ENCODE peak calls at places on chromosomes 7 and 10, in nine cellular contexts. One of them, this sample, is unnamed.

GRCh38 chr7:95209778-95210177 is 114.6 kb downstream of the PON1 start:
- DNase-seq in cardiac fibroblast: no peak
- DNase-seq in neural progenitor cell: no peak
- DNase-seq in upper lobe of left lung: no peak
- DNase-seq in mesothelial cell of epicardium: no peak
- DNase-seq in activated CD8-positive, alpha-beta T cell treated with anti-CD3 and anti-CD28 coated beads for 36 hours: no peak
- DNase-seq in GM13977: no peak
- DNase-seq in tibial nerve: no peak
- DNase-seq in AG04450: no peak
- DNase-seq in this sample: no peak

GRCh38 chr7:86955895-86956503 is 103.5 kb downstream of the ELAPOR2 start:
- DNase-seq in cardiac fibroblast: no peak
- DNase-seq in neural progenitor cell: no peak
- DNase-seq in upper lobe of left lung: no peak
- DNase-seq in mesothelial cell of epicardium: no peak
- DNase-seq in activated CD8-positive, alpha-beta T cell treated with anti-CD3 and anti-CD28 coated beads for 36 hours: no peak
- DNase-seq in GM13977: no peak
- DNase-seq in tibial nerve: no peak
- DNase-seq in AG04450: no peak
- DNase-seq in this sample: no peak

GRCh38 chr7:1740214-1740613 is 70.1 kb downstream of the ELFN1 start:
- DNase-seq in cardiac fibroblast: no peak
- DNase-seq in neural progenitor cell: no peak
- DNase-seq in upper lobe of left lung: no peak
- DNase-seq in mesothelial cell of epicardium: no peak
- DNase-seq in activated CD8-positive, alpha-beta T cell treated with anti-CD3 and anti-CD28 coated beads for 36 hours: no peak
- DNase-seq in GM13977: no peak
- DNase-seq in tibial nerve: no peak
- DNase-seq in AG04450: no peak
- DNase-seq in this sample: no peak

GRCh38 chr10:124697837-124698559 is 46.2 kb downstream of the FAM53B start:
- DNase-seq in cardiac fibroblast: peak
- DNase-seq in neural progenitor cell: peak
- DNase-seq in upper lobe of left lung: no peak
- DNase-seq in mesothelial cell of epicardium: no peak
- DNase-seq in activated CD8-positive, alpha-beta T cell treated with anti-CD3 and anti-CD28 coated beads for 36 hours: peak
- DNase-seq in GM13977: peak
- DNase-seq in tibial nerve: no peak
- DNase-seq in AG04450: no peak
- DNase-seq in this sample: no peak

GRCh38 chr10:43198682-43199005 is 60.4 kb downstream of the CSGALNACT2 start:
- DNase-seq in cardiac fibroblast: no peak
- DNase-seq in neural progenitor cell: no peak
- DNase-seq in upper lobe of left lung: no peak
- DNase-seq in mesothelial cell of epicardium: no peak
- DNase-seq in activated CD8-positive, alpha-beta T cell treated with anti-CD3 and anti-CD28 coated beads for 36 hours: no peak
- DNase-seq in GM13977: no peak
- DNase-seq in tibial nerve: no peak
- DNase-seq in AG04450: no peak
- DNase-seq in this sample: no peak

GRCh38 chr7:91330378-91331295 is 66.4 kb downstream of the FZD1 start:
- DNase-seq in cardiac fibroblast: peak
- DNase-seq in neural progenitor cell: no peak
- DNase-seq in upper lobe of left lung: no peak
- DNase-seq in mesothelial cell of epicardium: no peak
- DNase-seq in activated CD8-positive, alpha-beta T cell treated with anti-CD3 and anti-CD28 coated beads for 36 hours: no peak
- DNase-seq in GM13977: no peak
- DNase-seq in tibial nerve: no peak
- DNase-seq in AG04450: no peak
- DNase-seq in this sample: no peak

GRCh38 chr10:43855667-43856210 is 207.1 kb upstream of the ZNF32 start:
- DNase-seq in cardiac fibroblast: no peak
- DNase-seq in neural progenitor cell: no peak
- DNase-seq in upper lobe of left lung: no peak
- DNase-seq in mesothelial cell of epicardium: no peak
- DNase-seq in activated CD8-positive, alpha-beta T cell treated with anti-CD3 and anti-CD28 coated beads for 36 hours: no peak
- DNase-seq in GM13977: no peak
- DNase-seq in tibial nerve: no peak
- DNase-seq in AG04450: no peak
- DNase-seq in this sample: no peak

GRCh38 chr10:103847909-103848468 is 7.4 kb downstream of the SH3PXD2A start:
- DNase-seq in cardiac fibroblast: no peak
- DNase-seq in neural progenitor cell: peak
- DNase-seq in upper lobe of left lung: no peak
- DNase-seq in mesothelial cell of epicardium: no peak
- DNase-seq in activated CD8-positive, alpha-beta T cell treated with anti-CD3 and anti-CD28 coated beads for 36 hours: peak
- DNase-seq in GM13977: no peak
- DNase-seq in tibial nerve: no peak
- DNase-seq in AG04450: no peak
- DNase-seq in this sample: no peak

GRCh38 chr7:114375914-114376313 is 38.7 kb upstream of the FOXP2 start:
- DNase-seq in cardiac fibroblast: no peak
- DNase-seq in neural progenitor cell: no peak
- DNase-seq in upper lobe of left lung: no peak
- DNase-seq in mesothelial cell of epicardium: no peak
- DNase-seq in activated CD8-positive, alpha-beta T cell treated with anti-CD3 and anti-CD28 coated beads for 36 hours: no peak
- DNase-seq in GM13977: no peak
- DNase-seq in tibial nerve: no peak
- DNase-seq in AG04450: no peak
- DNase-seq in this sample: no peak

GRCh38 chr7:24773646-24774045 is 16.4 kb upstream of the GSDME start:
- DNase-seq in cardiac fibroblast: no peak
- DNase-seq in neural progenitor cell: no peak
- DNase-seq in upper lobe of left lung: no peak
- DNase-seq in mesothelial cell of epicardium: no peak
- DNase-seq in activated CD8-positive, alpha-beta T cell treated with anti-CD3 and anti-CD28 coated beads for 36 hours: no peak
- DNase-seq in GM13977: no peak
- DNase-seq in tibial nerve: no peak
- DNase-seq in AG04450: no peak
- DNase-seq in this sample: no peak

GRCh38 chr10:130696870-130697269 is 560.7 kb downstream of the GLRX3 start:
- DNase-seq in cardiac fibroblast: no peak
- DNase-seq in neural progenitor cell: no peak
- DNase-seq in upper lobe of left lung: no peak
- DNase-seq in mesothelial cell of epicardium: no peak
- DNase-seq in activated CD8-positive, alpha-beta T cell treated with anti-CD3 and anti-CD28 coated beads for 36 hours: no peak
- DNase-seq in GM13977: no peak
- DNase-seq in tibial nerve: no peak
- DNase-seq in AG04450: no peak
- DNase-seq in this sample: no peak

GRCh38 chr7:156131881-156132280 is 319.6 kb upstream of the SHH start:
- DNase-seq in cardiac fibroblast: no peak
- DNase-seq in neural progenitor cell: no peak
- DNase-seq in upper lobe of left lung: no peak
- DNase-seq in mesothelial cell of epicardium: no peak
- DNase-seq in activated CD8-positive, alpha-beta T cell treated with anti-CD3 and anti-CD28 coated beads for 36 hours: no peak
- DNase-seq in GM13977: no peak
- DNase-seq in tibial nerve: no peak
- DNase-seq in AG04450: no peak
- DNase-seq in this sample: no peak

GRCh38 chr7:1973321-1974251 is 259.2 kb downstream of the MAD1L1 start:
- DNase-seq in cardiac fibroblast: no peak
- DNase-seq in neural progenitor cell: no peak
- DNase-seq in upper lobe of left lung: no peak
- DNase-seq in mesothelial cell of epicardium: no peak
- DNase-seq in activated CD8-positive, alpha-beta T cell treated with anti-CD3 and anti-CD28 coated beads for 36 hours: no peak
- DNase-seq in GM13977: no peak
- DNase-seq in tibial nerve: no peak
- DNase-seq in AG04450: no peak
- DNase-seq in this sample: no peak

GRCh38 chr10:46520941-46521340 is 35.5 kb downstream of the GPRIN2 start:
- DNase-seq in cardiac fibroblast: peak
- DNase-seq in neural progenitor cell: no peak
- DNase-seq in upper lobe of left lung: peak
- DNase-seq in mesothelial cell of epicardium: peak
- DNase-seq in activated CD8-positive, alpha-beta T cell treated with anti-CD3 and anti-CD28 coated beads for 36 hours: peak
- DNase-seq in GM13977: no peak
- DNase-seq in tibial nerve: peak
- DNase-seq in AG04450: no peak
- DNase-seq in this sample: no peak

GRCh38 chr10:21978191-21978862 is 25.2 kb downstream of the DNAJC1 start:
- DNase-seq in cardiac fibroblast: peak
- DNase-seq in neural progenitor cell: peak
- DNase-seq in upper lobe of left lung: no peak
- DNase-seq in mesothelial cell of epicardium: no peak
- DNase-seq in activated CD8-positive, alpha-beta T cell treated with anti-CD3 and anti-CD28 coated beads for 36 hours: no peak
- DNase-seq in GM13977: no peak
- DNase-seq in tibial nerve: no peak
- DNase-seq in AG04450: no peak
- DNase-seq in this sample: no peak

GRCh38 chr10:75405201-75406143 is 3.9 kb upstream of the ZNF503 start:
- DNase-seq in cardiac fibroblast: no peak
- DNase-seq in neural progenitor cell: peak
- DNase-seq in upper lobe of left lung: peak
- DNase-seq in mesothelial cell of epicardium: peak
- DNase-seq in activated CD8-positive, alpha-beta T cell treated with anti-CD3 and anti-CD28 coated beads for 36 hours: no peak
- DNase-seq in GM13977: no peak
- DNase-seq in tibial nerve: no peak
- DNase-seq in AG04450: no peak
- DNase-seq in this sample: peak

GRCh38 chr7:130381468-130382312 is 1.4 kb downstream of the CPA1 start:
- DNase-seq in cardiac fibroblast: peak
- DNase-seq in neural progenitor cell: no peak
- DNase-seq in upper lobe of left lung: no peak
- DNase-seq in mesothelial cell of epicardium: no peak
- DNase-seq in activated CD8-positive, alpha-beta T cell treated with anti-CD3 and anti-CD28 coated beads for 36 hours: no peak
- DNase-seq in GM13977: no peak
- DNase-seq in tibial nerve: no peak
- DNase-seq in AG04450: no peak
- DNase-seq in this sample: no peak
- TF ChIP-seq CTCF in cardiac fibroblast: peak
- TF ChIP-seq CTCF in neural progenitor cell: peak
- TF ChIP-seq CTCF in upper lobe of left lung: no peak
- TF ChIP-seq CTCF in mesothelial cell of epicardium: no peak
- TF ChIP-seq CTCF in activated CD8-positive, alpha-beta T cell treated with anti-CD3 and anti-CD28 coated beads for 36 hours: no peak
- TF ChIP-seq CTCF in GM13977: no peak
- TF ChIP-seq CTCF in tibial nerve: no peak
- TF ChIP-seq CTCF in AG04450: no peak
- TF ChIP-seq CTCF in this sample: no peak

GRCh38 chr7:143408686-143409551 is at the start of gene EPHA1:
- DNase-seq in cardiac fibroblast: peak
- DNase-seq in neural progenitor cell: peak
- DNase-seq in upper lobe of left lung: peak
- DNase-seq in mesothelial cell of epicardium: no peak
- DNase-seq in activated CD8-positive, alpha-beta T cell treated with anti-CD3 and anti-CD28 coated beads for 36 hours: peak
- DNase-seq in GM13977: peak
- DNase-seq in tibial nerve: no peak
- DNase-seq in AG04450: no peak
- DNase-seq in this sample: no peak
- TF ChIP-seq CTCF in cardiac fibroblast: peak
- TF ChIP-seq CTCF in neural progenitor cell: peak
- TF ChIP-seq CTCF in upper lobe of left lung: peak
- TF ChIP-seq CTCF in mesothelial cell of epicardium: peak
- TF ChIP-seq CTCF in activated CD8-positive, alpha-beta T cell treated with anti-CD3 and anti-CD28 coated beads for 36 hours: peak
- TF ChIP-seq CTCF in GM13977: peak
- TF ChIP-seq CTCF in tibial nerve: peak
- TF ChIP-seq CTCF in AG04450: peak
- TF ChIP-seq CTCF in this sample: peak

DNA sequence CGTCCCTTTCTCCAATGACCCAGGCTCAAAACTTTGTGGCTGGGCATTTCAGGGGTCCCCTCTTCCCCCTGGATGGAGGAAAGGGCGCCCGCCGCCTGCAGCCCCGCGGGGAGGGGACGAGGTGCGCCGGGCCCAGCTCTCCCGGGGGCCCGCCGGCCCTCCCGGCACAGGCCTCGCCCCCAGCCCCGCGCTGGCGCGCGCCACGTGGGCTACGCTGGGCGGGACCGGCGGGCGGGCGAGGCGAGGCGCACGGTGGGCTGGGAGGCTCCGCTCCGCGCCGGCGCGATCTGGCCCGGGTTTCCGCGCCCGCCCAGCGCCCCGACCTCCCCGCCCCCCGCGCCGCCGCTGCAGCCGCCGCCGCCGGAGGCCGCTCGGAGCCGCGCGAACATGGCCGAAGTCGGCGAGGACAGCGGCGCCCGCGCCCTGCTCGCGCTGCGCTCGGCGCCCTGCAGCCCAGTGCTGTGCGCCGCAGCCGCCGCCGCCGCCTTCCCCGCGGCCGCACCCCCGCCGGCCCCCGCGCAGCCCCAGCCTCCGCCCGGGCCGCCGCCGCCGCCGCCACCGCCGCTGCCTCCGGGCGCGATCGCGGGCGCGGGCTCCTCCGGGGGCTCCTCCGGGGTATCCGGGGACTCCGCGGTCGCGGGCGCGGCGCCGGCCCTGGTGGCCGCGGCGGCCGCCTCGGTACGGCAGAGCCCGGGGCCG is at the start of gene FOXK1:
- DNase-seq in cardiac fibroblast: peak
- DNase-seq in neural progenitor cell: peak
- DNase-seq in upper lobe of left lung: peak
- DNase-seq in mesothelial cell of epicardium: peak
- DNase-seq in activated CD8-positive, alpha-beta T cell treated with anti-CD3 and anti-CD28 coated beads for 36 hours: peak
- DNase-seq in GM13977: peak
- DNase-seq in tibial nerve: peak
- DNase-seq in AG04450: no peak
- DNase-seq in this sample: peak
- TF ChIP-seq CTCF in cardiac fibroblast: no peak
- TF ChIP-seq CTCF in neural progenitor cell: no peak
- TF ChIP-seq CTCF in upper lobe of left lung: peak
- TF ChIP-seq CTCF in mesothelial cell of epicardium: no peak
- TF ChIP-seq CTCF in activated CD8-positive, alpha-beta T cell treated with anti-CD3 and anti-CD28 coated beads for 36 hours: no peak
- TF ChIP-seq CTCF in GM13977: peak
- TF ChIP-seq CTCF in tibial nerve: no peak
- TF ChIP-seq CTCF in AG04450: no peak
- TF ChIP-seq CTCF in this sample: no peak

GRCh38 chr10:113616244-113617074 is 47.4 kb downstream of the NRAP start:
- DNase-seq in cardiac fibroblast: peak
- DNase-seq in neural progenitor cell: peak
- DNase-seq in upper lobe of left lung: no peak
- DNase-seq in mesothelial cell of epicardium: no peak
- DNase-seq in activated CD8-positive, alpha-beta T cell treated with anti-CD3 and anti-CD28 coated beads for 36 hours: no peak
- DNase-seq in GM13977: no peak
- DNase-seq in tibial nerve: no peak
- DNase-seq in AG04450: no peak
- DNase-seq in this sample: no peak
- TF ChIP-seq CTCF in cardiac fibroblast: no peak
- TF ChIP-seq CTCF in neural progenitor cell: peak
- TF ChIP-seq CTCF in upper lobe of left lung: no peak
- TF ChIP-seq CTCF in mesothelial cell of epicardium: no peak
- TF ChIP-seq CTCF in activated CD8-positive, alpha-beta T cell treated with anti-CD3 and anti-CD28 coated beads for 36 hours: peak
- TF ChIP-seq CTCF in GM13977: peak
- TF ChIP-seq CTCF in tibial nerve: no peak
- TF ChIP-seq CTCF in AG04450: peak
- TF ChIP-seq CTCF in this sample: peak

GRCh38 chr7:111855842-111856227 is 293.5 kb upstream of the IMMP2L start:
- DNase-seq in cardiac fibroblast: peak
- DNase-seq in neural progenitor cell: peak
- DNase-seq in upper lobe of left lung: no peak
- DNase-seq in mesothelial cell of epicardium: no peak
- DNase-seq in activated CD8-positive, alpha-beta T cell treated with anti-CD3 and anti-CD28 coated beads for 36 hours: no peak
- DNase-seq in GM13977: no peak
- DNase-seq in tibial nerve: no peak
- DNase-seq in AG04450: no peak
- DNase-seq in this sample: no peak
- TF ChIP-seq CTCF in cardiac fibroblast: peak
- TF ChIP-seq CTCF in neural progenitor cell: peak
- TF ChIP-seq CTCF in upper lobe of left lung: no peak
- TF ChIP-seq CTCF in mesothelial cell of epicardium: no peak
- TF ChIP-seq CTCF in activated CD8-positive, alpha-beta T cell treated with anti-CD3 and anti-CD28 coated beads for 36 hours: no peak
- TF ChIP-seq CTCF in GM13977: no peak
- TF ChIP-seq CTCF in tibial nerve: no peak
- TF ChIP-seq CTCF in AG04450: peak
- TF ChIP-seq CTCF in this sample: peak